ENCODE peak calls at places on chromosomes 4 and X, in six cellular contexts. One of them, this sample, is unnamed.

GRCh38 chrX:34918091-34918736 is 24.4 kb upstream of the FAM47B start:
- DNase-seq in 8988T: no peak
- DNase-seq in left cardiac atrium: no peak
- DNase-seq in SW 1271: no peak
- DNase-seq in ELF-1: no peak
- DNase-seq in upper lobe of right lung: no peak
- DNase-seq in this sample: no peak

GRCh38 chr4:16642897-16643296 is 255.5 kb downstream of the LDB2 start:
- DNase-seq in upper lobe of right lung: no peak
- DNase-seq in SW 1271: no peak
- DNase-seq in ELF-1: no peak
- DNase-seq in 8988T: no peak
- DNase-seq in left cardiac atrium: no peak
- DNase-seq in this sample: no peak

GRCh38 chr4:121863787-121864186 is 6.5 kb downstream of the BBS7 start:
- DNase-seq in upper lobe of right lung: no peak
- DNase-seq in left cardiac atrium: no peak
- DNase-seq in SW 1271: no peak
- DNase-seq in ELF-1: peak; percentile 37
- DNase-seq in 8988T: no peak
- DNase-seq in this sample: no peak

GRCh38 chrX:55767100-55767499 is 49.6 kb downstream of the RRAGB start:
- DNase-seq in ELF-1: no peak
- DNase-seq in SW 1271: no peak
- DNase-seq in left cardiac atrium: no peak
- DNase-seq in upper lobe of right lung: no peak
- DNase-seq in 8988T: no peak
- DNase-seq in this sample: no peak

GRCh38 chr4:120561648-120562047 is 360.9 kb downstream of the PRDM5 start:
- DNase-seq in upper lobe of right lung: no peak
- DNase-seq in left cardiac atrium: no peak
- DNase-seq in 8988T: no peak
- DNase-seq in SW 1271: no peak
- DNase-seq in ELF-1: peak; percentile 3
- DNase-seq in this sample: no peak

GRCh38 chr4:117893207-117893606 is 141.1 kb upstream of the NDST3 start:
- DNase-seq in upper lobe of right lung: no peak
- DNase-seq in ELF-1: no peak
- DNase-seq in 8988T: no peak
- DNase-seq in left cardiac atrium: no peak
- DNase-seq in SW 1271: no peak
- DNase-seq in this sample: no peak

GRCh38 chr4:145557720-145558119 is 61.5 kb upstream of the MMAA start:
- DNase-seq in 8988T: no peak
- DNase-seq in ELF-1: peak; percentile 58
- DNase-seq in upper lobe of right lung: peak; percentile 68
- DNase-seq in left cardiac atrium: peak; percentile 36
- DNase-seq in SW 1271: no peak
- DNase-seq in this sample: peak; percentile 58

GRCh38 chr4:85078016-85078415 is 111.5 kb upstream of the WDFY3 start:
- DNase-seq in left cardiac atrium: no peak
- DNase-seq in upper lobe of right lung: no peak
- DNase-seq in 8988T: no peak
- DNase-seq in ELF-1: no peak
- DNase-seq in SW 1271: no peak
- DNase-seq in this sample: no peak

GRCh38 chr4:36054750-36055467 is 189.4 kb downstream of the ARAP2 start:
- DNase-seq in SW 1271: no peak
- DNase-seq in left cardiac atrium: no peak
- DNase-seq in ELF-1: no peak
- DNase-seq in 8988T: no peak
- DNase-seq in upper lobe of right lung: no peak
- DNase-seq in this sample: no peak

GRCh38 chr4:39323836-39324235 is 42.3 kb downstream of the RFC1 start:
- DNase-seq in ELF-1: no peak
- DNase-seq in upper lobe of right lung: no peak
- DNase-seq in 8988T: no peak
- DNase-seq in SW 1271: no peak
- DNase-seq in left cardiac atrium: no peak
- DNase-seq in this sample: no peak

GRCh38 chrX:39504227-39504626 is 593.5 kb downstream of the BCOR start:
- DNase-seq in upper lobe of right lung: no peak
- DNase-seq in left cardiac atrium: no peak
- DNase-seq in 8988T: no peak
- DNase-seq in ELF-1: no peak
- DNase-seq in SW 1271: no peak
- DNase-seq in this sample: no peak

GRCh38 chrX:72382199-72382590 is 76.5 kb upstream of the CITED1 start:
- DNase-seq in left cardiac atrium: no peak
- DNase-seq in upper lobe of right lung: no peak
- DNase-seq in ELF-1: no peak
- DNase-seq in 8988T: no peak
- DNase-seq in SW 1271: no peak
- DNase-seq in this sample: no peak

GRCh38 chrX:23902419-23902818 is 5.3 kb downstream of the APOO start:
- DNase-seq in left cardiac atrium: no peak
- DNase-seq in SW 1271: no peak
- DNase-seq in ELF-1: peak; percentile 34
- DNase-seq in 8988T: no peak
- DNase-seq in upper lobe of right lung: no peak
- DNase-seq in this sample: peak; percentile 68

GRCh38 chrX:74195605-74196004 is 108.4 kb upstream of the ZCCHC13 start:
- DNase-seq in upper lobe of right lung: no peak
- DNase-seq in SW 1271: no peak
- DNase-seq in 8988T: no peak
- DNase-seq in ELF-1: no peak
- DNase-seq in left cardiac atrium: no peak
- DNase-seq in this sample: no peak

GRCh38 chrX:50470103-50471031 is at the start of gene DGKK:
- DNase-seq in ELF-1: peak; percentile 86
- DNase-seq in upper lobe of right lung: peak; percentile 35
- DNase-seq in left cardiac atrium: no peak
- DNase-seq in SW 1271: no peak
- DNase-seq in 8988T: no peak
- DNase-seq in this sample: no peak

GRCh38 chr4:98113005-98113404 is 30.3 kb downstream of the STPG2 start:
- DNase-seq in SW 1271: no peak
- DNase-seq in ELF-1: no peak
- DNase-seq in left cardiac atrium: no peak
- DNase-seq in upper lobe of right lung: no peak
- DNase-seq in 8988T: no peak
- DNase-seq in this sample: peak; percentile 71

GRCh38 chr4:10587697-10588096 is 96.9 kb downstream of the CLNK start:
- DNase-seq in left cardiac atrium: no peak
- DNase-seq in SW 1271: no peak
- DNase-seq in ELF-1: no peak
- DNase-seq in upper lobe of right lung: no peak
- DNase-seq in 8988T: no peak
- DNase-seq in this sample: peak; percentile 75

GRCh38 chr4:152065545-152065944 is 304.7 kb upstream of the GATB start:
- DNase-seq in upper lobe of right lung: no peak
- DNase-seq in ELF-1: no peak
- DNase-seq in 8988T: no peak
- DNase-seq in left cardiac atrium: no peak
- DNase-seq in SW 1271: no peak
- DNase-seq in this sample: no peak

GRCh38 chr4:22637306-22637705 is 55.4 kb upstream of the GBA3 start:
- DNase-seq in ELF-1: no peak
- DNase-seq in left cardiac atrium: no peak
- DNase-seq in SW 1271: no peak
- DNase-seq in upper lobe of right lung: no peak
- DNase-seq in 8988T: no peak
- DNase-seq in this sample: no peak

GRCh38 chr4:147799986-147800555 is 68.2 kb downstream of the ARHGAP10 start:
- DNase-seq in upper lobe of right lung: no peak
- DNase-seq in 8988T: no peak
- DNase-seq in ELF-1: no peak
- DNase-seq in SW 1271: no peak
- DNase-seq in left cardiac atrium: no peak
- DNase-seq in this sample: no peak

GRCh38 chr4:168558587-168558986 is 61.7 kb downstream of the PALLD start:
- DNase-seq in left cardiac atrium: no peak
- DNase-seq in ELF-1: no peak
- DNase-seq in SW 1271: no peak
- DNase-seq in 8988T: peak; percentile 23
- DNase-seq in upper lobe of right lung: no peak
- DNase-seq in this sample: no peak

GRCh38 chrX:106692425-106693075 is 34.0 kb upstream of the RNF128 start:
- DNase-seq in upper lobe of right lung: no peak
- DNase-seq in left cardiac atrium: no peak
- DNase-seq in ELF-1: no peak
- DNase-seq in SW 1271: no peak
- DNase-seq in 8988T: no peak
- DNase-seq in this sample: no peak

GRCh38 chrX:1595711-1596060 is 4.3 kb downstream of the AKAP17A start:
- DNase-seq in upper lobe of right lung: peak; percentile 44
- DNase-seq in ELF-1: no peak
- DNase-seq in SW 1271: no peak
- DNase-seq in left cardiac atrium: no peak
- DNase-seq in 8988T: no peak
- DNase-seq in this sample: no peak

GRCh38 chrX:140343226-140343873 is 161.5 kb downstream of the SOX3 start:
- DNase-seq in 8988T: no peak
- DNase-seq in ELF-1: no peak
- DNase-seq in SW 1271: no peak
- DNase-seq in left cardiac atrium: no peak
- DNase-seq in upper lobe of right lung: no peak
- DNase-seq in this sample: no peak

GRCh38 chrX:154540897-154541535 is 5.6 kb downstream of the G6PD start:
- DNase-seq in upper lobe of right lung: peak; percentile 79
- DNase-seq in left cardiac atrium: no peak
- DNase-seq in 8988T: no peak
- DNase-seq in SW 1271: no peak
- DNase-seq in ELF-1: peak; percentile 81
- DNase-seq in this sample: no peak

GRCh38 chrX:111837226-111837625 is 38.8 kb upstream of the TRPC5OS start:
- DNase-seq in 8988T: no peak
- DNase-seq in SW 1271: no peak
- DNase-seq in ELF-1: no peak
- DNase-seq in upper lobe of right lung: no peak
- DNase-seq in left cardiac atrium: no peak
- DNase-seq in this sample: peak; percentile 87

GRCh38 chrX:130726661-130727060 is 176.3 kb downstream of the ENOX2 start:
- DNase-seq in ELF-1: no peak
- DNase-seq in left cardiac atrium: no peak
- DNase-seq in upper lobe of right lung: peak; percentile 60
- DNase-seq in 8988T: no peak
- DNase-seq in SW 1271: no peak
- DNase-seq in this sample: no peak

GRCh38 chrX:102651968-102652744 is 873 bp downstream of the GPRASP1 start:
- DNase-seq in ELF-1: peak; percentile 61
- DNase-seq in upper lobe of right lung: no peak
- DNase-seq in left cardiac atrium: peak; percentile 50
- DNase-seq in 8988T: no peak
- DNase-seq in SW 1271: no peak
- DNase-seq in this sample: peak; percentile 33

GRCh38 chr4:158778712-158779111 is 9.9 kb downstream of the FNIP2 start:
- DNase-seq in 8988T: no peak
- DNase-seq in SW 1271: no peak
- DNase-seq in left cardiac atrium: no peak
- DNase-seq in ELF-1: no peak
- DNase-seq in upper lobe of right lung: no peak
- DNase-seq in this sample: no peak

GRCh38 chrX:132740316-132741123 is 217.9 kb downstream of the HS6ST2 start:
- DNase-seq in SW 1271: no peak
- DNase-seq in ELF-1: peak; percentile 71
- DNase-seq in upper lobe of right lung: no peak
- DNase-seq in 8988T: no peak
- DNase-seq in left cardiac atrium: no peak
- DNase-seq in this sample: peak; percentile 36

GRCh38 chrX:20309796-20310195 is 43.1 kb upstream of the RPS6KA3 start:
- DNase-seq in ELF-1: no peak
- DNase-seq in left cardiac atrium: no peak
- DNase-seq in upper lobe of right lung: no peak
- DNase-seq in SW 1271: no peak
- DNase-seq in 8988T: no peak
- DNase-seq in this sample: no peak

GRCh38 chrX:99184153-99184552 is 1225.9 kb downstream of the PCDH19 start:
- DNase-seq in left cardiac atrium: no peak
- DNase-seq in SW 1271: no peak
- DNase-seq in 8988T: no peak
- DNase-seq in ELF-1: no peak
- DNase-seq in upper lobe of right lung: no peak
- DNase-seq in this sample: no peak

This sample was measured in NCI-H524.